ENCODE peak calls at places on chromosomes 1 and 21, in six cellular contexts. U, O, J, Z, R and P are unnamed samples.

GRCh38 chr1:235935506-235936224 is 69.0 kb upstream of the LYST start:
- DNase-seq in J (no peak), R (no peak), O (no peak), U (no peak), Z (peak; percentile 62), P (no peak)

GRCh38 chr1:225766967-225767413 is 10.6 kb upstream of the SRP9 start:
- DNase-seq in R (no peak), U (no peak), O (peak; percentile 56), J (no peak), Z (no peak), P (no peak)

GRCh38 chr1:145997156-145998023 is 1.0 kb upstream of the TXNIP start:
- DNase-seq in Z (peak; percentile 71), O (peak; percentile 26), U (peak; percentile 73), J (no peak), R (no peak), P (no peak)

GRCh38 chr1:87524021-87524754 is 195.5 kb downstream of the LMO4 start:
- DNase-seq in R (no peak), O (no peak), J (no peak), Z (no peak), U (no peak), P (no peak)

GRCh38 chr1:81135524-81135923 is 665.2 kb upstream of the ADGRL2 start:
- DNase-seq in J (no peak), O (no peak), R (no peak), U (no peak), Z (no peak), P (no peak)

GRCh38 chr1:8239039-8239305 is 78.9 kb upstream of the SLC45A1 start:
- DNase-seq in J (no peak), R (no peak), Z (peak; percentile 50), O (peak; percentile 79), U (no peak), P (peak; percentile 85)

GRCh38 chr1:236253119-236253518 is 28.6 kb downstream of the ERO1B start:
- DNase-seq in Z (no peak), U (no peak), R (no peak), O (no peak), J (no peak), P (no peak)

GRCh38 chr1:110605901-110606783 is at the start of gene KCNA2:
- DNase-seq in Z (no peak), U (peak; percentile 81), R (peak; percentile 77), O (no peak), J (no peak), P (no peak)

GRCh38 chr21:29302340-29302991 is 3.7 kb downstream of the BACH1 start:
- DNase-seq in Z (no peak), U (no peak), J (no peak), R (no peak), O (no peak), P (no peak)

GRCh38 chr1:112359961-112360767 is 35.9 kb upstream of the CTTNBP2NL start:
- DNase-seq in J (no peak), Z (peak; percentile 73), R (no peak), O (peak; percentile 25), U (no peak), P (peak; percentile 56)

GRCh38 chr1:41319803-41320711 is 41.2 kb upstream of the FOXO6 start:
- DNase-seq in R (peak; percentile 47), J (no peak), O (no peak), Z (no peak), U (no peak), P (no peak)

GRCh38 chr1:1196431-1197187 is 9.8 kb downstream of the TNFRSF18 start:
- DNase-seq in R (no peak), O (no peak), Z (no peak), U (peak; percentile 54), J (no peak), P (no peak)

GRCh38 chr1:186974774-186975181 is 146.0 kb downstream of the PLA2G4A start:
- DNase-seq in U (no peak), R (no peak), O (no peak), Z (no peak), J (peak; percentile 3), P (no peak)

GRCh38 chr1:9589144-9589718 is 520 bp downstream of the TMEM201 start:
- DNase-seq in J (no peak), Z (no peak), O (no peak), U (peak; percentile 68), R (peak; percentile 73), P (peak; percentile 48)

GRCh38 chr1:55128418-55128817 is 86.7 kb downstream of the USP24 start:
- DNase-seq in R (no peak), U (no peak), Z (no peak), O (peak; percentile 7), J (no peak), P (no peak)

GRCh38 chr1:47646676-47647075 is 208.8 kb downstream of the FOXD2 start:
- DNase-seq in R (no peak), J (no peak), U (no peak), Z (no peak), O (no peak), P (no peak)

GRCh38 chr21:45111703-45112102 is 37.3 kb downstream of the ADARB1 start:
- DNase-seq in U (no peak), O (no peak), R (no peak), J (no peak), Z (no peak), P (no peak)

GRCh38 chr1:107782192-107782845 is 182.7 kb downstream of the VAV3 start:
- DNase-seq in R (no peak), J (peak; percentile 2), U (no peak), O (peak; percentile 43), Z (peak; percentile 85), P (no peak)

GRCh38 chr1:17596651-17597509 is 57.4 kb downstream of the ARHGEF10L start:
- DNase-seq in R (no peak), U (no peak), Z (no peak), O (no peak), J (no peak), P (no peak)

GRCh38 chr1:17598251-17598650 is 58.8 kb downstream of the ARHGEF10L start:
- DNase-seq in U (no peak), J (no peak), Z (no peak), O (no peak), R (no peak), P (no peak)

GRCh38 chr1:17599301-17600300 is 60.1 kb downstream of the ARHGEF10L start:
- DNase-seq in U (peak; percentile 54), R (no peak), O (no peak), Z (no peak), J (no peak), P (no peak)

GRCh38 chr1:17596186-17596585 is 56.7 kb downstream of the ARHGEF10L start:
- DNase-seq in J (no peak), O (no peak), Z (no peak), R (no peak), U (no peak), P (no peak)

GRCh38 chr1:17597651-17598050 is 58.2 kb downstream of the ARHGEF10L start:
- DNase-seq in J (no peak), Z (no peak), O (no peak), R (no peak), U (no peak), P (no peak)
- H3K4me1 ChIP-seq in J (no peaks in the 10 kb centered on the region), Z (no peaks in the 10 kb centered on the region), O (peaks cover 41% of the 10 kb centered on the region), R (peaks cover 2% of the 10 kb centered on the region), U (peaks cover 19% of the 10 kb centered on the region), P (no peaks in the 10 kb centered on the region)

DNA sequence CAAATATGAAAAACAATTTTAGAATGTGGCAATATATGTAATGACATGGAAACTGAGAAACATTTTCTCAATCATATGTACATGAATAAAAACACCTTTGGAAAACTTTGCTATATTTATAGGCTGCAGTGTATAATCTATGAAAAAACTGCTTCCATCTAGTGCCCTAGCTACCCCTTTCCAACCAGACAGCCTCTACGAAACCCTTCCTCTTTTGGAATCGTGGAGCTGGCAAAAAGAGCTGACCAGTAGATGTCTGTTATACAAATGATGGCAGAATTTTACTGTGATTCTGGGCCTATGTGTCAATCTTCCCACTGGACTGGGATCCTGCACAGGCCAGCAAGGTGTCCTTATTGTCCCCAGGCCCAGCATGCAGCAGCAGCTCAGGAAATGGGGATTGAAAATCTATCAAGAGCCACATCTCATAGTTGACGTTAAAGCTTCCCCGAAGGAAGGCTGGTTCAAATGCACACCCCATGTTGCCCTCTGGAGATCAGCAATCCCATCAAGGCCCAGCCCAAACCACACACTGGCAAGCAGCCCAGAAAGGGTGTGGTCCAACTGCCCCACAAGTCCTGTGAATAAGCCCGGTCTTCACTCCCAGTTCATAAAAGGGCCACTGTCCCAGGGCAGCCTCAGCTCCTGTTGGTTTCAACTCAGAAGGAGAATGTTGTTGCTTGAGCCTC is 8.9 kb upstream of the FAM20B start:
- DNase-seq in U (peak; percentile 87), R (no peak), O (peak; percentile 89), J (peak; percentile 85), Z (peak; percentile 88), P (peak; percentile 80)
- TF ChIP-seq POLR2A in U (no peak), R (no peak), O (no peak), J (no peak), Z (peak; percentile 43), P (no peak)

DNA sequence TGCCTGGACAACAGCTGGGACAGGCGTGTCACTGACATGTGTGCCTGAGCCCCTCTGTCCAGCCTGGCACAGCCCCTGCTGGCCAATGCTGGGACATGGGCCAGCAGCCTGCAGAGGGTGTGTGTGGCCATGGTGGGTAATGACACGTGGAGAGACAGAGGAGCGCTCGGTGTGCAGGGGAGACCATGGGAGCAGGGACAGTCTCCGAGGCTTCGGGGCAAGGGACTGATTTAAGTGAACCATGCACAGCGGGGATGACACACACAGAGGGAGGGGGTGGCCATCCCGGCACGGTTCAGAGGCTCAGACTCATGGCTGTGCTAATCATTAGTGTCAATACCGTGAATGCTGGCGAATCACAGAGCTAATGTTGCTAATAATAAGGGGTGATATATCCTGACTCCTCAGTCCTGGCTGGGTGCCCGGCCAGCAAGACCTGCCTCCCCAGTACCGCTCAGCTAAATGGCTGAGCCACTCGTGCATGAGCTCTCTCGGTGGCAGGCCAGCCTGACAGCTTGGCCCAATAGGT is 41.6 kb downstream of the IGSF21 start:
- DNase-seq in O (peak; percentile 9), U (no peak), R (no peak), Z (no peak), J (peak; percentile 35), P (no peak)
- TF ChIP-seq CTCF in O (peak; percentile 19), U (no peak), R (peak; percentile 96), Z (no peak), J (no peak), P (no peak)

GRCh38 chr1:3607703-3608065 is 3.6 kb downstream of the MEGF6 start:
- DNase-seq in J (no peak), R (no peak), U (no peak), Z (no peak), O (no peak), P (no peak)
- H3K4me1 ChIP-seq in J (peaks cover 12% of the 10 kb centered on the region), R (no peaks in the 10 kb centered on the region), U (peaks cover 15% of the 10 kb centered on the region), Z (peaks cover 17% of the 10 kb centered on the region), O (peaks cover 30% of the 10 kb centered on the region), P (peaks cover 8% of the 10 kb centered on the region)

GRCh38 chr1:100306735-100307313 is 40.8 kb downstream of the RTCA start:
- DNase-seq in U (no peak), R (no peak), O (no peak), Z (no peak), J (no peak), P (no peak)
- TF ChIP-seq POLR2A in U (no peak), R (no peak), O (no peak), Z (no peak), J (no peak), P (no peak)

DNA sequence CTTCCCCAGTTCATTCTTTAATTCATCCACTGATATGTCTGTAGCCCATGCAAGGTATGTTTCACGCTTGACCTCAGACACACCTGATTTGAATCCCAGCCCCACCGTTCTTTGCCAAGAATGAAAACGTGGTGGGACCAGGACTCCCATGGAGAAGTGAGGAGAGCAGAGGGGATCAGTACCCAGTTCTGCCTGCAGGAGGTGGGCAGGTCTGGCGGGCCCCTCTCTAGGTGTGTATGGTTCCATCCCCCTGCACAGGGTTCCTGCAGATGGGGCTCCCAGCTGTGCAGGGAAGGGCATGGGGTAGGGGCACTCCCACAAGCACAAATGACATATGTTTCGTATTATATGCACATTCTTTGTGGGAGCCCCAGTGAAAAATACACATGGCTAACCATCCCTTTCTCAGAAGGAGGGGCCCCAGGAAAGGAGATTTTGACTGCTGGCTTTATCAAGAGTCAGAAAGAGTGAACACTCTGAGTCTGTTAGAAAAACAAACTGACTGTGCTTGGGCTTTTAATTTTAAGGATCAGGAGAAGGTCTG is 144.6 kb downstream of the PLPP3 start:
- DNase-seq in U (no peak), Z (no peak), R (no peak), O (no peak), J (no peak), P (no peak)
- TF ChIP-seq CTCF in U (no peak), Z (no peak), R (peak; percentile 1), O (no peak), J (no peak), P (no peak)